ENCODE peak calls at places on chromosomes 12 and 14, in eight cellular contexts. Q is heart left ventricle, E is neural progenitor cell, G is psoas muscle, A is stomach, M is kidney, Z is heart right ventricle, Y is Caco-2. R is an unnamed sample. For H3K9me3, the result is how much of the 10 kb centered on the place peaks cover.

GRCh38 chr12:103924761-103925641 is 5.2 kb upstream of the HSP90B1 start:
- DNase-seq in M (no peak), E (no peak), G (no peak), Q (no peak), Z (no peak), A (no peak), Y (no peak), R (no peak)

GRCh38 chr14:55074662-55075061 is 23.2 kb downstream of the MAPK1IP1L start:
- DNase-seq in Z (no peak), E (no peak), M (no peak), G (no peak), Q (no peak), Y (no peak), A (no peak), R (no peak)

GRCh38 chr12:132385923-132386751 is 56.7 kb upstream of the GALNT9 start:
- DNase-seq in Y (no peak), A (no peak), M (peak), Q (peak), E (no peak), G (no peak), Z (no peak), R (no peak)

GRCh38 chr12:107622005-107622404 is 63.6 kb upstream of the PWP1 start:
- DNase-seq in A (no peak), E (peak), Y (no peak), Z (no peak), G (no peak), Q (no peak), M (no peak), R (no peak)

GRCh38 chr14:24331731-24332093 is 3.2 kb downstream of the ADCY4 start:
- DNase-seq in G (no peak), M (peak), Y (no peak), Z (no peak), Q (no peak), A (no peak), E (no peak), R (no peak)

GRCh38 chr14:94028450-94028826 is 2.3 kb downstream of the OTUB2 start:
- DNase-seq in Z (no peak), G (no peak), Y (no peak), M (no peak), E (peak), A (no peak), Q (no peak), R (no peak)

GRCh38 chr12:45660330-45660729 is 69.2 kb upstream of the ARID2 start:
- DNase-seq in M (no peak), E (no peak), G (no peak), Z (no peak), Q (no peak), A (peak), Y (no peak), R (no peak)

GRCh38 chr14:41280745-41281144 is 325.9 kb upstream of the LRFN5 start:
- DNase-seq in Q (no peak), M (no peak), G (no peak), A (no peak), Z (no peak), E (peak), Y (no peak), R (no peak)

GRCh38 chr12:46950116-46950515 is 124.3 kb upstream of the SLC38A4 start:
- DNase-seq in M (no peak), Q (no peak), A (no peak), E (no peak), Y (peak), Z (no peak), G (no peak), R (no peak)

GRCh38 chr12:25713264-25713663 is 160.2 kb upstream of the LMNTD1 start:
- DNase-seq in M (no peak), Y (no peak), E (no peak), G (no peak), Z (no peak), Q (no peak), A (no peak), R (no peak)

GRCh38 chr12:105933671-105934665 is 204.8 kb downstream of the NUAK1 start:
- DNase-seq in Z (peak), M (peak), G (peak), Y (no peak), Q (no peak), E (no peak), A (no peak), R (peak)

GRCh38 chr14:99749142-99749541 is 44.1 kb upstream of the EML1 start:
- DNase-seq in G (no peak), Q (peak), E (peak), Y (no peak), M (peak), Z (no peak), A (no peak), R (no peak)

GRCh38 chr14:82537831-82538230 is 1004.2 kb upstream of the SEL1L start:
- DNase-seq in A (no peak), Y (no peak), G (no peak), Q (no peak), E (peak), M (no peak), Z (no peak), R (no peak)

GRCh38 chr14:64541261-64541970 is 875 bp downstream of the HSPA2 start:
- DNase-seq in Q (peak), E (no peak), Z (peak), Y (no peak), G (no peak), A (no peak), M (peak), R (no peak)

GRCh38 chr12:123245678-123246077 is 12.4 kb downstream of the MTRFR start:
- DNase-seq in M (no peak), Y (no peak), Q (no peak), Z (no peak), A (no peak), G (no peak), E (no peak), R (no peak)

GRCh38 chr12:39503445-39503844 is 60.5 kb upstream of the KIF21A start:
- DNase-seq in G (no peak), M (no peak), E (no peak), Q (no peak), Z (no peak), Y (no peak), A (no peak), R (no peak)

GRCh38 chr12:26848156-26848825 is 15.3 kb upstream of the ITPR2 start:
- DNase-seq in E (no peak), M (no peak), Y (no peak), Z (no peak), G (no peak), A (no peak), Q (no peak), R (no peak)

GRCh38 chr14:103109789-103110415 is 13.4 kb upstream of the TNFAIP2 start:
- DNase-seq in Q (no peak), A (no peak), M (peak), Z (peak), Y (peak), E (peak), G (peak), R (no peak)

GRCh38 chr14:68940614-68941185 is 38.4 kb downstream of the ACTN1 start:
- DNase-seq in G (no peak), M (peak), Y (no peak), E (no peak), Q (no peak), A (no peak), Z (no peak), R (no peak)

GRCh38 chr12:115388139-115388538 is 704.2 kb upstream of the TBX3 start:
- DNase-seq in Y (no peak), Z (no peak), A (no peak), Q (no peak), E (no peak), M (no peak), G (no peak), R (no peak)

GRCh38 chr12:9784816-9785215 is 24.1 kb upstream of the CD69 start:
- DNase-seq in M (no peak), G (no peak), Z (no peak), E (no peak), Q (no peak), Y (no peak), A (no peak), R (no peak)

GRCh38 chr14:75340921-75341320 is 62.3 kb downstream of the FOS start:
- DNase-seq in Z (peak), M (peak), E (no peak), G (peak), Q (peak), A (peak), Y (no peak), R (peak)

GRCh38 chr12:122006186-122006926 is 15.3 kb upstream of the BCL7A start:
- DNase-seq in A (no peak), M (peak), Z (no peak), E (no peak), G (no peak), Y (no peak), Q (peak), R (no peak)

GRCh38 chr12:124881123-124881522 is 17.5 kb upstream of the SCARB1 start:
- DNase-seq in Y (no peak), Z (no peak), G (no peak), M (no peak), E (no peak), A (no peak), Q (no peak), R (no peak)

GRCh38 chr12:111413442-111414086 is 7.8 kb downstream of the SH2B3 start:
- DNase-seq in Z (peak), A (no peak), E (no peak), Q (no peak), M (peak), G (peak), Y (no peak), R (no peak)

GRCh38 chr12:32334384-32334783 is 65.0 kb upstream of the FGD4 start:
- DNase-seq in A (no peak), M (no peak), E (no peak), Q (no peak), Z (no peak), G (no peak), Y (no peak), R (no peak)

GRCh38 chr12:32331133-32331532 is 68.2 kb upstream of the FGD4 start:
- DNase-seq in Q (no peak), Y (no peak), G (no peak), A (no peak), E (no peak), Z (no peak), M (no peak), R (no peak)

GRCh38 chr12:32336261-32336660 is 63.1 kb upstream of the FGD4 start:
- DNase-seq in Q (no peak), Z (no peak), M (no peak), G (no peak), E (no peak), Y (no peak), A (no peak), R (no peak)

GRCh38 chr12:32332446-32332845 is 66.9 kb upstream of the FGD4 start:
- DNase-seq in Q (no peak), A (no peak), G (no peak), M (no peak), E (no peak), Y (no peak), Z (no peak), R (no peak)
- H3K4me3 ChIP-seq in Q (no peak), A (no peak), G (no peak), M (no peak), E (no peak), Y (no peak), Z (no peak), R (no peak)

DNA sequence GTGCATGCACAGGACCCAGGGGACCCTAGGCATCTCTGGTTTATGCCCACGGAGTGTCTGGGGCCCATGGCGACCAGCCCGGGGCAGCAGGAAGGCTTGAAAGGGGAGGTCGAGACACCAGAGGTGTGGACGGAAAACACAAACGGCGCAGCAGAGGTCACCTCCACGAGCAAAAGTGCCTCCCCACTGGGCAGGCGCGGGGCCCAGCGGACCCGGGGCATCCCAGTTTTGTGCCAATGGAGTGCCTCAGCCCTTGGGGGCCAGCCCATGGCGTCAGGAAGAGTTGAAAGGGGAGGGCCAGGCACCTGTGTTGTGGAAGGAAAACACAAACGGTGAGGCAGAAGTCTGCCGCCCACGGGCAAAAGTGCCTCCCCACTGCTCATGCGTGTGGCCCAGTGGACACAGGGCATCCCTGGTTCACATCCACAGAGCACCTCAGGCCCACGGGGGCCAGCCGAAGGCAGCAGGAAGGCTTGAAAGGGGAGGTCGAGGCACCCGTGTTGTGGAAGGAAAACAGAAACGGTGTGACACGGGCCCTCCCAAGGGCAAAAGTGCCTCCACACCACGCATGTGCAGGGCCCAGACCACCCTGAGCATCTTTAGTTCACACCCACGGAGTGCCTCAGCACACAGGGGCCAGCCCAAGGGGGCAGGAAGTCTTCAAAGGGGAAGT is 378.8 kb downstream of the ALG10 start:
- DNase-seq in M (peak), E (no peak), Z (no peak), A (peak), Y (peak), G (peak), Q (peak), R (peak)
- H3K9me3 ChIP-seq in M (under half), E (under half), Z (half or more), A (half or more), Y (half or more), G (under half), Q (under half), R (under half)

GRCh38 chr12:130858084-130858483 is 13.8 kb upstream of the RAN start:
- DNase-seq in A (no peak), E (no peak), Z (no peak), G (no peak), M (no peak), Q (no peak), Y (no peak), R (no peak)
- TF ChIP-seq CTCF in A (no peak), E (peak), Z (no peak), G (no peak), M (no peak), Q (no peak), Y (no peak), R (no peak)

GRCh38 chr12:113471619-113472171 is at the start of gene LHX5:
- DNase-seq in Q (no peak), Y (no peak), E (peak), G (no peak), M (peak), A (no peak), Z (no peak), R (no peak)

GRCh38 chr12:113470871-113471618 is 626 bp downstream of the LHX5 start:
- DNase-seq in M (no peak), Z (no peak), Y (no peak), E (peak), G (no peak), A (no peak), Q (no peak), R (no peak)

GRCh38 chr12:113473942-113474341 is 2.3 kb upstream of the LHX5 start:
- DNase-seq in M (no peak), Q (no peak), Z (no peak), Y (no peak), E (peak), G (no peak), A (no peak), R (no peak)

GRCh38 chr12:113473400-113473799 is 1.7 kb upstream of the LHX5 start:
- DNase-seq in E (no peak), Q (no peak), A (no peak), M (no peak), G (no peak), Z (no peak), Y (no peak), R (no peak)

GRCh38 chr12:113472191-113473190 is 820 bp upstream of the LHX5 start:
- DNase-seq in Z (no peak), Y (no peak), G (no peak), M (peak), Q (no peak), A (no peak), E (peak), R (no peak)
- H3K4me3 ChIP-seq in Z (no peak), Y (no peak), G (no peak), M (no peak), Q (no peak), A (no peak), E (peak), R (no peak)

GRCh38 chr12:128583453-128583852 is 240.3 kb downstream of the SLC15A4 start:
- DNase-seq in M (no peak), Q (no peak), Z (no peak), Y (no peak), G (no peak), E (peak), A (no peak), R (no peak)
- H3K9me3 ChIP-seq in M (under half), Q (under half), Z (under half), Y (under half), G (under half), E (under half), A (under half), R (under half)

GRCh38 chr12:120767071-120768024 is 41.7 kb downstream of the ACADS start:
- DNase-seq in Z (no peak), Q (no peak), A (no peak), Y (no peak), M (no peak), G (no peak), E (no peak), R (peak)
- TF ChIP-seq CTCF in Z (no peak), Q (no peak), A (no peak), Y (no peak), M (no peak), G (no peak), E (no peak), R (no peak)

R was measured in lung.